ENCODE peak calls at places on chromosome 9, in five cellular contexts. H is stimulated activated effector memory CD8-positive, alpha-beta T cell treated with anti-CD3 and anti-CD28 coated beads, Interleukin-12 subunit alpha, Interleukin-12 subunit beta, amount 100 ng/mL, for 72 hours; U is hypothalamus; T is cardiac muscle cell; F is GM18507. Z is an unnamed sample.
A peak's percentile ranks its signal among the peaks of the same experiment; 100 is the strongest.

GRCh38 chr9:132590318-132591182 is 8.1 kb downstream of the BARHL1 start:
- DNase-seq in H (peak; percentile 49), U (no peak), T (no peak), F (no peak), Z (no peak)

GRCh38 chr9:4574657-4575243 is 84.5 kb downstream of the SLC1A1 start:
- DNase-seq in H (no peak), U (no peak), T (no peak), F (no peak), Z (no peak)

GRCh38 chr9:114258866-114259799 is 63.8 kb upstream of the ORM1 start:
- DNase-seq in H (no peak), U (no peak), T (no peak), F (no peak), Z (no peak)

GRCh38 chr9:98570055-98570454 is 138.7 kb downstream of the GABBR2 start:
- DNase-seq in H (no peak), U (no peak), T (no peak), F (no peak), Z (no peak)

GRCh38 chr9:76796296-76796695 is 32.1 kb downstream of the PCA3 start:
- DNase-seq in H (no peak), U (no peak), T (no peak), F (no peak), Z (no peak)

GRCh38 chr9:70205366-70206020 is 53.3 kb upstream of the SMC5 start:
- DNase-seq in H (no peak), U (no peak), T (no peak), F (no peak), Z (no peak)

GRCh38 chr9:6498982-6499381 is 86.0 kb downstream of the UHRF2 start:
- DNase-seq in H (no peak), U (no peak), T (peak; percentile 7), F (no peak), Z (no peak)

GRCh38 chr9:86705474-86705873 is 241.8 kb downstream of the GAS1 start:
- DNase-seq in H (no peak), U (no peak), T (no peak), F (no peak), Z (no peak)

GRCh38 chr9:91522496-91522895 is 98.9 kb upstream of the NFIL3 start:
- DNase-seq in H (no peak), U (no peak), T (no peak), F (no peak), Z (no peak)

GRCh38 chr9:87643778-87644570 is 81.9 kb upstream of the CTSL start:
- DNase-seq in H (no peak), U (no peak), T (no peak), F (no peak), Z (no peak)

GRCh38 chr9:19446361-19446861 is 37.6 kb downstream of the ACER2 start:
- DNase-seq in H (no peak), U (no peak), T (no peak), F (no peak), Z (no peak)

GRCh38 chr9:6946583-6946982 is 188.8 kb downstream of the KDM4C start:
- DNase-seq in H (no peak), U (no peak), T (no peak), F (no peak), Z (no peak)

GRCh38 chr9:125233678-125234077 is 7.5 kb downstream of the HSPA5 start:
- DNase-seq in H (no peak), U (no peak), T (peak; percentile 93), F (no peak), Z (no peak)

GRCh38 chr9:88932766-88933165 is 58.5 kb upstream of the S1PR3 start:
- DNase-seq in H (no peak), U (no peak), T (no peak), F (no peak), Z (no peak)

GRCh38 chr9:129201289-129201688 is 23.2 kb upstream of the IER5L start:
- DNase-seq in H (no peak), U (no peak), T (no peak), F (no peak), Z (no peak)

GRCh38 chr9:129576546-129577543 is 44.1 kb downstream of the C9orf50 start:
- DNase-seq in H (no peak), U (no peak), T (peak; percentile 91), F (no peak), Z (no peak)

GRCh38 chr9:93587284-93587650 is 10.9 kb downstream of the PHF2 start:
- DNase-seq in H (no peak), U (no peak), T (no peak), F (no peak), Z (no peak)

GRCh38 chr9:129810788-129811187 is 7.8 kb downstream of the TOR1B start:
- DNase-seq in H (no peak), U (no peak), T (no peak), F (no peak), Z (no peak)

GRCh38 chr9:132776268-132776667 is 101.8 kb downstream of the AK8 start:
- DNase-seq in H (peak; percentile 39), U (no peak), T (no peak), F (no peak), Z (no peak)

GRCh38 chr9:114250235-114250568 is 72.7 kb upstream of the ORM1 start:
- DNase-seq in H (no peak), U (peak; percentile 61), T (peak; percentile 83), F (no peak), Z (no peak)

GRCh38 chr9:71326360-71326759 is 204.9 kb upstream of the TRPM3 start:
- DNase-seq in H (no peak), U (no peak), T (no peak), F (no peak), Z (no peak)

GRCh38 chr9:83219924-83220438 is 157.0 kb upstream of the RASEF start:
- DNase-seq in H (no peak), U (no peak), T (no peak), F (no peak), Z (no peak)

GRCh38 chr9:107653263-107653821 is 163.8 kb upstream of the KLF4 start:
- DNase-seq in H (no peak), U (no peak), T (no peak), F (no peak), Z (no peak)

GRCh38 chr9:122374885-122375420 is 4.1 kb downstream of the PTGS1 start:
- DNase-seq in H (no peak), U (no peak), T (peak; percentile 91), F (no peak), Z (no peak)

GRCh38 chr9:72292184-72292787 is 72.7 kb downstream of the ZFAND5 start:
- DNase-seq in H (no peak), U (no peak), T (peak; percentile 77), F (no peak), Z (no peak)

GRCh38 chr9:77848897-77849296 is 182.7 kb downstream of the GNAQ start:
- DNase-seq in H (no peak), U (no peak), T (peak; percentile 89), F (no peak), Z (no peak)

GRCh38 chr9:128628471-128629048 is 28.1 kb downstream of the DYNC2I2 start:
- DNase-seq in H (no peak), U (no peak), T (no peak), F (no peak), Z (no peak)

GRCh38 chr9:10005206-10005605 is 607.6 kb downstream of the PTPRD start:
- DNase-seq in H (no peak), U (no peak), T (no peak), F (no peak), Z (no peak)

GRCh38 chr9:111099199-111100005 is 61.1 kb upstream of the LPAR1 start:
- DNase-seq in H (no peak), U (no peak), T (no peak), F (no peak), Z (no peak)

GRCh38 chr9:125511780-125512179 is 195.2 kb downstream of the MAPKAP1 start:
- DNase-seq in H (no peak), U (no peak), T (no peak), F (no peak), Z (no peak)

GRCh38 chr9:114168281-114169028 is 13.1 kb downstream of the COL27A1 start:
- DNase-seq in H (no peak), U (no peak), T (no peak), F (no peak), Z (no peak)

GRCh38 chr9:74770508-74771261 is 117.0 kb downstream of the TRPM6 start:
- DNase-seq in H (no peak), U (no peak), T (peak; percentile 31), F (peak; percentile 26), Z (peak; percentile 21)

Z was measured in activated B cell treated with CpG ODN at 0.5 μM for 24 hours.